ENCODE peak calls at places on chromosome 4, in five cellular contexts. M is pancreas, O is IMR-90, G is ovary, J is BJ. Z is an unnamed sample.

GRCh38 chr4:113881256-113881655 is 98.2 kb downstream of the ARSJ start:
- DNase-seq in M (no peak), O (peak; percentile 62), G (no peak), J (no peak), Z (peak; percentile 17)

GRCh38 chr4:7332216-7333023 is 102.3 kb downstream of the PSAPL1 start:
- DNase-seq in O (peak; percentile 71), J (no peak), M (peak; percentile 48), G (peak; percentile 80), Z (peak; percentile 86)

GRCh38 chr4:174256277-174256713 is 27.2 kb downstream of the FBXO8 start:
- DNase-seq in G (no peak), J (peak; percentile 15), O (peak; percentile 63), M (no peak), Z (peak; percentile 31)

GRCh38 chr4:83440899-83441298 is 14.7 kb downstream of the HELQ start:
- DNase-seq in O (no peak), J (no peak), G (no peak), M (no peak), Z (no peak)

GRCh38 chr4:184267673-184268573 is 50.2 kb upstream of the ENPP6 start:
- DNase-seq in O (peak; percentile 97), M (no peak), G (no peak), J (peak; percentile 77), Z (peak; percentile 76)

GRCh38 chr4:181933471-181933870 is 309.7 kb upstream of the TENM3 start:
- DNase-seq in M (no peak), J (no peak), O (no peak), G (no peak), Z (no peak)

GRCh38 chr4:121950680-121951569 is 935 bp downstream of the TRPC3 start:
- DNase-seq in J (no peak), M (peak; percentile 58), G (peak; percentile 23), O (peak; percentile 18), Z (no peak)

GRCh38 chr4:82380344-82380743 is 6.6 kb upstream of the HNRNPD start:
- DNase-seq in J (no peak), O (no peak), M (no peak), G (no peak), Z (no peak)

GRCh38 chr4:27568236-27568951 is 707.8 kb downstream of the STIM2 start:
- DNase-seq in O (no peak), J (no peak), M (no peak), G (no peak), Z (no peak)

GRCh38 chr4:13612569-13612968 is 15.0 kb downstream of the BOD1L1 start:
- DNase-seq in M (no peak), J (no peak), O (no peak), G (no peak), Z (no peak)

GRCh38 chr4:41257901-41258300 is 1.2 kb downstream of the UCHL1 start:
- DNase-seq in M (no peak), G (no peak), O (no peak), J (no peak), Z (no peak)

GRCh38 chr4:108168672-108169562 is at the start of gene LEF1:
- DNase-seq in M (peak; percentile 69), O (peak; percentile 11), G (peak; percentile 37), J (no peak), Z (peak; percentile 32)

GRCh38 chr4:16686195-16686594 is 212.2 kb downstream of the LDB2 start:
- DNase-seq in G (no peak), O (peak; percentile 97), J (peak; percentile 94), M (no peak), Z (peak; percentile 90)

GRCh38 chr4:8688041-8688907 is 95.7 kb downstream of the CPZ start:
- DNase-seq in G (no peak), J (no peak), M (peak; percentile 72), O (peak; percentile 2), Z (peak; percentile 3)

GRCh38 chr4:37765741-37766140 is 60.7 kb upstream of the PGM2 start:
- DNase-seq in J (no peak), G (no peak), M (no peak), O (no peak), Z (no peak)

GRCh38 chr4:106583567-106583966 is 215.0 kb upstream of the GIMD1 start:
- DNase-seq in M (no peak), O (peak; percentile 94), G (no peak), J (peak; percentile 97), Z (peak; percentile 83)

DNA sequence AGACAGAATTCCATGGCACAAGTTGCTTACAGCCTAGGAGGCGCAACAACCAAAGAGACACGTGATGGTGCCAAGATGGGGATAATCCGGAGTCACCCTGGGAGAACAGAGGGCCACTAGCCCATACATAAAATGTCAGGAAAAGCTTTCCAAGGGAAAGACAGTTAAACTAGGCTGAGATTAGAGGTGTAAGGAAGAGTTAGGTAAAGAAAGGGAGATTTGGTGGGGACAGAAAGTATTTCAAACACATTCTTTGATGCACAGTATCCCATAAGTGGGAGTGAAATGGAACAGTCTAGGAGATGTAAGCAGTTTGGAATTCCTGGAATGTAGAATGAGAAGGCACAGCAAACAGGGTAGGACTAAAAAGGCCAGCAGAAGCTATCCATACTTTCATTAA is 860.9 kb upstream of the LCORL start:
- DNase-seq in J (peak; percentile 63), O (peak; percentile 72), M (no peak), G (no peak), Z (peak; percentile 68)
- H3K4me3 ChIP-seq in J (no peak overlapping the region), O (no peak overlapping the region), M (no peak overlapping the region), G (no peak overlapping the region), Z (no peak overlapping the region)

DNA sequence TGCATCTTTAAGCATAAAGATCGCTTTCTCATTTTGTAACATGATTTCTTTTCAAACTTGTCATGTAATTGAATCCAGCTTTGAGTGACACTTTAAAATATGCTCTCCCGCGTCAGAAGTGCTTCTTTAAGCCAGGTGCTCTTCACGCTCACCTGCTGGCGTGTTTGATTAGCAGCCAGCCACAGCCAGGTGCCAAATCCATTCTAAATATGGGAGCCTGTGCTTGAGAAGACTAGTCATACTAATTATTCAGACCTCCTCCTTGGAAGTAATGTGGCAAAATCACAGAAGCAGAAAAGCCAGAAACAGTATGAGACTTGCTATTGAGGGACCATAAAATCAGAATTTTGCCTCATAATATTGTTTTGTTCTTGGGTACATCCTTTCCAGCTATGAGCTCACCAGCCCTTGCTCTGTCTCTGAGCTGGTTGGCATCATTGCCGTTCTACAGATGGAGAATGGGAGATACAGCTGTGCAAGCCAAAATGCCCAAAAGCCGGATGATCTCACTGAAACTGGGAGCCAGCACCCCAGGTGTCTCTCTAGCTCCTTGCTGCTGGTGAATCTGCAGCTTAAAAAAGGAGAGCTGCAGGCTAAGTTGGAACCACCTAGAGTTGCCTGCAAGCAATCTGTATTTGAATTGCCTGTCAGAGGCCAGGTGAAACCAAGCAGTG is 205.4 kb downstream of the SHROOM3 start:
- DNase-seq in G (no peak), O (no peak), J (no peak), M (no peak), Z (no peak)
- H3K4me3 ChIP-seq in G (no peak overlapping the region), O (no peak overlapping the region), J (no peak overlapping the region), M (no peak overlapping the region), Z (no peak overlapping the region)

DNA sequence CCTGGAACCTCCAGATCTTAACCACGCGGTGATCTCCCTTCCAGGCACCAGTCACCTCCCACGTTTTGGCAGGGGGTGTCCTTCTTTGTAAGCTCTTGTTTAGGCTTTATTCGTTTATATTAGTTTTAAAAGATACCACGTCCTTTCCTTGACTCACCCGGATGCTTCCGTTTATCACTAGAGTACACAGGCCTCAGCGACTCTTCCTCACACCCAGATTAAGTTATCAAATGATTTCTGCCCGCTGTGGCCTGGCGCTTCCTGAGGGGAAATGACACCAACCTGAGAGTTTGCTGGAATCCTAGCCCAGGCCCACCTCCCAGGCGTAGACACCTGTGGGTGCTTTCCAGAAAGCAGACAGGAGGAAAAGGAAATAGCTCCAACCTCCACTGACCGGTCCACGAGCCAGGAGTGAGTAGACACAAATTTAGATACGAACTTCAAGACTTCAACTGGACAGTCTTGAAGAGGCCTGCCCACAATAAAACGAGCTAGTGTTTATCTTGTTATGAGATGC is 756 bp upstream of the ADAMTS3 start:
- DNase-seq in J (no peak), M (no peak), O (peak; percentile 17), G (no peak), Z (no peak)
- H3K4me3 ChIP-seq in J (peak overlapping the region; percentile 45), M (peak overlapping the region; percentile 51), O (peak overlapping the region; percentile 62), G (peak overlapping the region; percentile 59), Z (peak overlapping the region; percentile 73)

GRCh38 chr4:10005632-10006031 is 15.7 kb downstream of the SLC2A9 start:
- DNase-seq in G (no peak), J (no peak), O (no peak), M (no peak), Z (no peak)
- H3K4me3 ChIP-seq in G (no peak overlapping the region), J (no peak overlapping the region), O (no peak overlapping the region), M (no peak overlapping the region), Z (no peak overlapping the region)

GRCh38 chr4:77010841-77011354 is 61.3 kb downstream of the SEPTIN11 start:
- DNase-seq in O (peak; percentile 86), J (no peak), G (no peak), M (no peak), Z (peak; percentile 66)
- H3K4me3 ChIP-seq in O (no peak overlapping the region), J (no peak overlapping the region), G (no peak overlapping the region), M (no peak overlapping the region), Z (no peak overlapping the region)

GRCh38 chr4:40058854-40059253 is 2.2 kb downstream of the N4BP2 start:
- DNase-seq in J (no peak), O (no peak), G (no peak), M (peak; percentile 34), Z (no peak)
- H3K4me3 ChIP-seq in J (no peak overlapping the region), O (no peak overlapping the region), G (no peak overlapping the region), M (peak overlapping the region; percentile 96), Z (no peak overlapping the region)

GRCh38 chr4:146637853-146638800 is 566 bp upstream of the POU4F2 start:
- DNase-seq in O (no peak), M (peak; percentile 53), G (no peak), J (no peak), Z (no peak)
- H3K4me3 ChIP-seq in O (no peak overlapping the region), M (peak overlapping the region; percentile 8), G (no peak overlapping the region), J (no peak overlapping the region), Z (peak overlapping the region; percentile 20)

DNA sequence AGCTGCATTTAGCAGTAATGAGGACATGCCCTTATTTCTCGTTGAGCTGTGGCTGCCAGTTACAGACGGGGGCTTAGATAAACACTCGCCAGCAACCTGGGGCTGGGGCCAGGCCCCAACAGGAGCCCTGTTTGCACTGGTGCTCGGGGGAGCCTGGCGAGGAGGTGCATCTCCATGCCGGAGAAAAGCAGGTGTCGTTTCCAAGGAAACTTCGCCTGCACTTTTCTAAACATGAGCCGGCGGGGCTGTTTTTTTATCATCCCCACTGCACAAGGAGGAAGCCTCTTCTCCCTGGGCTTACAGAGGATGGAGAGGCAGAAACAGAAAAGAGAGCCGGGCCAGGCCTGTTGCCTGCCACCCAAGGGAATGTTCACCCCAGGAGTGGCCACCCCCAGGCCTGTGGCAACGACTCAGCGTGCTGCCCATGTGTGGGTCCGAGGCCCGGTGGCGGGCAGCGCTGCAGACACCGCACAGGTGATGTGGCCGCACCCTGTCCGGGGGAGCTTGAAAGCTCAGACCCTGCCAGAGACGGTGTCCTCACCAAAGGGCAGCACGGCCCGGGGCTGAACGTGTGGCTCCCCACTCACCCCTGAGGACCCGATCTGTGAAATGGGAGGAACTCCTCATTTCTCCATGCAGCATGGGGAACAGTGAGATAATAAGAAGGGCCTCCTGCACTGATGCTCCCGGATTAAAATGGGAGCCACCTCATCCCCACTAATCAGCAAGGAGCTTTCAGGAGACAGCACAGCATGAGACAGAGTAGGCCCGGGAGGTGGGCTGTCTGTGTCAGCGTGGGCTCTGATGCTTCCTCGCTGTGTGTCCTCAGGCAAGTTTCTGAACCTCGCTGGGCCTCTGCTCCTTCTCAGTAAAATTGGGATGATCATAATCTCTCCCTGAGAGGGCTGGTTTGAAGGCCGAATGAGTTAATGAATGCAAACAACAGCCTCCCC is 33.8 kb upstream of the ADRA2C start:
- DNase-seq in J (no peak), G (no peak), M (no peak), O (no peak), Z (no peak)
- H3K4me3 ChIP-seq in J (no peak overlapping the region), G (no peak overlapping the region), M (no peak overlapping the region), O (no peak overlapping the region), Z (no peak overlapping the region)

Z was measured in brain microvascular endothelial cell.